ENCODE peak calls at places on chromosomes 1 and 21, in six cellular contexts. S, R, B, T, Y and Q are unnamed samples.

GRCh38 chr1:244778356-244778755 is 57.1 kb upstream of the COX20 start:
- DNase-seq in S (no peak), R (peak; percentile 53), B (no peak), T (peak; percentile 84), Y (no peak), Q (no peak)

GRCh38 chr1:110672753-110673108 is 2.0 kb downstream of the KCNA3 start:
- DNase-seq in S (no peak), R (no peak), B (no peak), T (no peak), Y (no peak), Q (no peak)

GRCh38 chr21:42407476-42407875 is 3.8 kb downstream of the UBASH3A start:
- DNase-seq in S (no peak), R (no peak), B (no peak), T (no peak), Y (no peak), Q (no peak)

GRCh38 chr1:168079761-168080160 is 57.0 kb downstream of the GPR161 start:
- DNase-seq in S (no peak), R (peak; percentile 81), B (no peak), T (peak; percentile 61), Y (no peak), Q (no peak)

GRCh38 chr1:156692958-156693857 is 12.2 kb downstream of the CRABP2 start:
- DNase-seq in S (no peak), R (no peak), B (peak; percentile 72), T (no peak), Y (peak; percentile 88), Q (no peak)

GRCh38 chr21:41075668-41076463 is 92.1 kb upstream of the BACE2 start:
- DNase-seq in S (no peak), R (no peak), B (no peak), T (no peak), Y (no peak), Q (no peak)

GRCh38 chr1:203025721-203026665 is at the start of gene PPFIA4:
- DNase-seq in S (peak; percentile 62), R (peak; percentile 80), B (peak; percentile 83), T (peak; percentile 99), Y (peak; percentile 96), Q (peak; percentile 81)

GRCh38 chr1:243514927-243515326 is 259.1 kb downstream of the SDCCAG8 start:
- DNase-seq in S (no peak), R (no peak), B (no peak), T (no peak), Y (no peak), Q (no peak)

GRCh38 chr1:203189951-203190352 is 3.4 kb upstream of the CHI3L1 start:
- DNase-seq in S (no peak), R (peak; percentile 50), B (no peak), T (no peak), Y (no peak), Q (peak; percentile 94)

GRCh38 chr1:60984066-60984799 is 98.1 kb upstream of the NFIA start:
- DNase-seq in S (no peak), R (peak; percentile 19), B (no peak), T (peak; percentile 21), Y (no peak), Q (no peak)

GRCh38 chr1:47438321-47439150 is 692 bp downstream of the FOXD2 start:
- DNase-seq in S (no peak), R (no peak), B (no peak), T (no peak), Y (no peak), Q (no peak)

GRCh38 chr1:30111431-30111830 is 612.0 kb downstream of the MATN1 start:
- DNase-seq in S (no peak), R (peak; percentile 29), B (peak; percentile 62), T (peak; percentile 74), Y (peak; percentile 65), Q (peak; percentile 95)

GRCh38 chr1:16984717-16985116 is 4.3 kb upstream of the MFAP2 start:
- DNase-seq in S (no peak), R (peak; percentile 92), B (no peak), T (peak; percentile 93), Y (no peak), Q (no peak)

GRCh38 chr1:3221112-3222041 is 152.4 kb downstream of the PRDM16 start:
- DNase-seq in S (no peak), R (no peak), B (no peak), T (no peak), Y (no peak), Q (no peak)

GRCh38 chr21:45465105-45465504 is 60.1 kb downstream of the COL18A1 start:
- DNase-seq in S (no peak), R (no peak), B (no peak), T (no peak), Y (no peak), Q (no peak)